ENCODE peak calls at places on chromosome 18, in seven cellular contexts. One of them, this sample, is unnamed.

GRCh38 chr18:79911871-79912270 is 39.6 kb downstream of the SLC66A2 start:
- DNase-seq in AG04450: no peak
- DNase-seq in fibroblast of the aortic adventitia: no peak
- DNase-seq in neural crest cell: no peak
- DNase-seq in osteocyte: peak; percentile 66
- DNase-seq in coronary artery: no peak
- DNase-seq in heart right ventricle: no peak
- DNase-seq in this sample: no peak

GRCh38 chr18:68916734-68917133 is 118.9 kb downstream of the CCDC102B start:
- DNase-seq in neural crest cell: no peak
- DNase-seq in coronary artery: no peak
- DNase-seq in osteocyte: no peak
- DNase-seq in heart right ventricle: no peak
- DNase-seq in AG04450: no peak
- DNase-seq in fibroblast of the aortic adventitia: no peak
- DNase-seq in this sample: no peak

GRCh38 chr18:3340682-3341097 is 78.8 kb downstream of the MYL12B start:
- DNase-seq in fibroblast of the aortic adventitia: no peak
- DNase-seq in heart right ventricle: no peak
- DNase-seq in neural crest cell: no peak
- DNase-seq in osteocyte: no peak
- DNase-seq in AG04450: no peak
- DNase-seq in coronary artery: no peak
- DNase-seq in this sample: no peak

GRCh38 chr18:4844320-4844719 is 352.7 kb downstream of the AKAIN1 start:
- DNase-seq in neural crest cell: no peak
- DNase-seq in AG04450: no peak
- DNase-seq in fibroblast of the aortic adventitia: no peak
- DNase-seq in osteocyte: no peak
- DNase-seq in coronary artery: no peak
- DNase-seq in heart right ventricle: no peak
- DNase-seq in this sample: no peak

GRCh38 chr18:80170395-80171094 is 61.5 kb downstream of the ADNP2 start:
- DNase-seq in coronary artery: no peak
- DNase-seq in osteocyte: no peak
- DNase-seq in heart right ventricle: no peak
- DNase-seq in neural crest cell: no peak
- DNase-seq in AG04450: no peak
- DNase-seq in fibroblast of the aortic adventitia: peak; percentile 29
- DNase-seq in this sample: no peak

GRCh38 chr18:3481696-3482210 is 31.8 kb downstream of the TGIF1 start:
- DNase-seq in neural crest cell: peak; percentile 29
- DNase-seq in AG04450: peak; percentile 13
- DNase-seq in osteocyte: no peak
- DNase-seq in coronary artery: no peak
- DNase-seq in fibroblast of the aortic adventitia: peak; percentile 52
- DNase-seq in heart right ventricle: no peak
- DNase-seq in this sample: no peak

GRCh38 chr18:3747176-3747973 is 297.4 kb downstream of the TGIF1 start:
- DNase-seq in coronary artery: no peak
- DNase-seq in fibroblast of the aortic adventitia: peak; percentile 97
- DNase-seq in osteocyte: no peak
- DNase-seq in AG04450: peak; percentile 3
- DNase-seq in heart right ventricle: no peak
- DNase-seq in neural crest cell: no peak
- DNase-seq in this sample: no peak

GRCh38 chr18:55557211-55557610 is 30.8 kb downstream of the TCF4 start:
- DNase-seq in fibroblast of the aortic adventitia: no peak
- DNase-seq in neural crest cell: no peak
- DNase-seq in osteocyte: no peak
- DNase-seq in coronary artery: no peak
- DNase-seq in heart right ventricle: no peak
- DNase-seq in AG04450: no peak
- DNase-seq in this sample: no peak

GRCh38 chr18:70659026-70659726 is 370.3 kb downstream of the SOCS6 start:
- DNase-seq in fibroblast of the aortic adventitia: peak; percentile 23
- DNase-seq in heart right ventricle: no peak
- DNase-seq in coronary artery: no peak
- DNase-seq in AG04450: peak; percentile 1
- DNase-seq in osteocyte: no peak
- DNase-seq in neural crest cell: no peak
- DNase-seq in this sample: no peak

GRCh38 chr18:21284540-21284939 is 42.5 kb downstream of the GREB1L start:
- DNase-seq in osteocyte: no peak
- DNase-seq in fibroblast of the aortic adventitia: no peak
- DNase-seq in AG04450: no peak
- DNase-seq in coronary artery: no peak
- DNase-seq in neural crest cell: no peak
- DNase-seq in heart right ventricle: no peak
- DNase-seq in this sample: no peak

GRCh38 chr18:79577451-79578395 is 101.9 kb upstream of the CTDP1 start:
- DNase-seq in coronary artery: peak; percentile 66
- DNase-seq in osteocyte: no peak
- DNase-seq in neural crest cell: no peak
- DNase-seq in fibroblast of the aortic adventitia: no peak
- DNase-seq in heart right ventricle: no peak
- DNase-seq in AG04450: no peak
- DNase-seq in this sample: no peak

DNA sequence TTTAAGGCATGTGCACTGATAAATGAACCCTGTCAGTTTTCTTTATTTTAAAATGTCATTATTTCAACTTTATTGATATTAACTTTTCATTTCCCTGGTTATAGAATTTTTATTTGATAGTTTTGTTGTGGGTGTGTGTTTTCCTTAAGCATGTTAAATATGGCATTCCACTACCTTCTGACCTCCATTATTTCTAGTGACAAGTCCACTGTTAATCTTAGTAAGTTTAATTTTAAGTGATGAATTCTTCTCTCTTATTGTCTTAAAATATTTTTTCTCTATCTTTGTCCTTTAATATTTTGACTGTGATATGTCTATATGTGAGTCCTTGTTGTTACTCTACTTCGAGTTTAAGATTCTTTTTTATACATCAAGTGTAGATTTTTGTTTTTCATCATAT is 685.7 kb downstream of the GALR1 start:
- DNase-seq in heart right ventricle: no peak
- DNase-seq in neural crest cell: no peak
- DNase-seq in AG04450: no peak
- DNase-seq in fibroblast of the aortic adventitia: no peak
- DNase-seq in coronary artery: no peak
- DNase-seq in osteocyte: no peak
- DNase-seq in this sample: no peak
- TF ChIP-seq CTCF in heart right ventricle: no peak
- TF ChIP-seq CTCF in neural crest cell: no peak
- TF ChIP-seq CTCF in AG04450: no peak
- TF ChIP-seq CTCF in fibroblast of the aortic adventitia: no peak
- TF ChIP-seq CTCF in coronary artery: no peak
- TF ChIP-seq CTCF in osteocyte: no peak
- TF ChIP-seq CTCF in this sample: no peak

DNA sequence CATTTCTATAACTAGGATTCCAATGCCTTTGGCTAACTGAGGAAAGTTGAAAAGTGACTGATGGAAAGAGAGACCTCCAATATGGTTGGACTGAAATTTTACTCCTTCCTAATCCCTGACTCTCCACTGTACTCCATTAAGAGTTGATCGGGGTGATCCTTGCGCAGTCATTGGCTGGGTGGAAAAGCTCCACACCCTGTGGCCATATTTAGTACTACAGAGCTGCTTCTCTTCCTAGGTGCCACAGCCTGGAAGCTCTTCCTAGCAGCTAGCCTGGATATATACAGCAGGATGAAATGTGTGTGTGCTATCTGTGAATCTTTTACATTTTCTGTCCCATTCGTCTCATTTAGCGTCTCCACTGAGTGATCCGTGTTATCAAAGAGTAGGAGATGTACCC is 71.2 kb downstream of the MEP1B start:
- DNase-seq in neural crest cell: no peak
- DNase-seq in heart right ventricle: no peak
- DNase-seq in AG04450: no peak
- DNase-seq in coronary artery: no peak
- DNase-seq in fibroblast of the aortic adventitia: no peak
- DNase-seq in osteocyte: no peak
- DNase-seq in this sample: no peak
- TF ChIP-seq CTCF in neural crest cell: peak; percentile 36
- TF ChIP-seq CTCF in heart right ventricle: no peak
- TF ChIP-seq CTCF in AG04450: peak; percentile 13
- TF ChIP-seq CTCF in coronary artery: no peak
- TF ChIP-seq CTCF in fibroblast of the aortic adventitia: no peak
- TF ChIP-seq CTCF in osteocyte: no peak
- TF ChIP-seq CTCF in this sample: no peak

DNA sequence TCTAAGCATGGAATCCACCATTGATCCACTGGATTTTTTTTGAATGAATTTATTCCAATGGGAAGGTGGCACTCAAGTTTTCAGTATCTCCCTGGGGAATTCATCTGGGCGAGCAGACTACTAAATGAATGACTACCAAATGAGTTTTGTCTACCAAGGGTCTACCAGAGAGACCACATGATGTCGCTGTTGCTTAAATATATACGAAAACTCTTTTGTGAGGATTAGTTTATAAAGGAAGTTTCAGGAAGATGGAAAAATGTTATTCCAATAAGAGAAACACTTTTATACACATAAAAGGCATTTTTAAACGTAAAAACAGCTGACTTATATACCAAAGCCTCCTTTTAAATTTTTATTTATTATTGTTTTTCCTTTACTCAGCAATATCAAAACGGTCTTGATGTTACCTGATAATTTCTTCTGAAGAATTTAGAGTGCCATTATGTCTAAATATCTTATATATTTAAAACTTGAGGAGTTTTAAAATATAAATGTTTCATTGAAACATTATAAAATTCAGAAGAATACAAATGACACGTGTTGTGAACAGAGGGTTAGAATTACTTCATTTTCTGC is 139.7 kb downstream of the HRH4 start:
- DNase-seq in fibroblast of the aortic adventitia: peak; percentile 77
- DNase-seq in osteocyte: no peak
- DNase-seq in heart right ventricle: no peak
- DNase-seq in coronary artery: no peak
- DNase-seq in neural crest cell: peak; percentile 43
- DNase-seq in AG04450: peak; percentile 10
- DNase-seq in this sample: no peak
- TF ChIP-seq CTCF in fibroblast of the aortic adventitia: peak; percentile 54
- TF ChIP-seq CTCF in osteocyte: peak; percentile 75
- TF ChIP-seq CTCF in heart right ventricle: peak; percentile 79
- TF ChIP-seq CTCF in coronary artery: peak; percentile 35
- TF ChIP-seq CTCF in neural crest cell: peak; percentile 83
- TF ChIP-seq CTCF in AG04450: peak; percentile 63
- TF ChIP-seq CTCF in this sample: no peak

GRCh38 chr18:48974304-48975220 is 23.8 kb upstream of the SMAD7 start:
- DNase-seq in fibroblast of the aortic adventitia: no peak
- DNase-seq in coronary artery: no peak
- DNase-seq in neural crest cell: no peak
- DNase-seq in osteocyte: no peak
- DNase-seq in heart right ventricle: peak; percentile 50
- DNase-seq in AG04450: no peak
- DNase-seq in this sample: no peak

GRCh38 chr18:48975221-48975816 is 24.6 kb upstream of the SMAD7 start:
- DNase-seq in heart right ventricle: peak; percentile 34
- DNase-seq in neural crest cell: no peak
- DNase-seq in fibroblast of the aortic adventitia: no peak
- DNase-seq in AG04450: no peak
- DNase-seq in osteocyte: no peak
- DNase-seq in coronary artery: no peak
- DNase-seq in this sample: no peak

GRCh38 chr18:48977914-48978313 is 27.1 kb upstream of the SMAD7 start:
- DNase-seq in neural crest cell: no peak
- DNase-seq in heart right ventricle: no peak
- DNase-seq in AG04450: no peak
- DNase-seq in osteocyte: no peak
- DNase-seq in fibroblast of the aortic adventitia: no peak
- DNase-seq in coronary artery: peak; percentile 64
- DNase-seq in this sample: no peak

GRCh38 chr18:48973731-48974130 is 23.0 kb upstream of the SMAD7 start:
- DNase-seq in osteocyte: no peak
- DNase-seq in neural crest cell: no peak
- DNase-seq in fibroblast of the aortic adventitia: no peak
- DNase-seq in AG04450: no peak
- DNase-seq in heart right ventricle: no peak
- DNase-seq in coronary artery: no peak
- DNase-seq in this sample: no peak

DNA sequence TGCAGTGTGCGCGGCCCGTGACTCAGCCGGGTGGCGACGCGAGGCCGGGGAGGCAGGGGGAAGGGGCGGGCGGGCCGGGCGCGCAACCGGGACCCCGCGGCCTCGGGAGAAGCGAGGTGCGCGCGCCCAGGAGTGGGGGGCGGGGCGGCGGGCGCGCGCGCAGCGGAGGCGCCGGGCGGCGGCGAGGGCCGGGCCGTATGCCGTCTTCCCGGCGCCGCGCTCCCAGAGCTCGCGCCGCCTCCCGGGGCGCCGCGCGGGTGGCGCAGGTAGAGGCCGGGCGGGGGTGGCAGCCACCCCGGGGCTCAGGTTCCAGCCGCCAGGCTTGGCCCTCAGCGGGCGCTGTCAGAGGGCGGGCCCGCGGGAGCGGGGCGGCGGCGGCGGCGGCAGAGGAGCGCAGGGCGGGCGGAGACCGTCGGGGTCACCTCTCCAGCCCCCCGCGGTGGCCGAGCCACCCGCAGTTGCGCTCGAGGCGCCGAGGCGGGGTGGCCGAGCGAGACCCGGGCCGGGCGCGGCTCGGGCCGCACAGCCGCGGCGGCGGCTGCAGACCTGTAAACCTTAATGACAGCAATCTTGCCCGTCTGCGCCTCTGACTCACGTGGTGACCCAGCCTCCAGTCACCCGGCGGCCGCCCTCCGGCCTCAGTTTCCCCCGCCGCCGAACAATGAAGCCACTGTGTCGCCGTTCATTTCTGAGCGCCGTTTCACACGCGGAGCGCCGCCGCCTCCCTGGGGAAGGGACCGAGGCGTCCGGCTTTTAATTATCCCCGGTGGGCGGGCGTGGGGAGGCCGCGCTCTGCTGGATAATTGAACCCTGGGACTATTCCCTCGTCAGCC is 25.3 kb upstream of the SMAD7 start:
- DNase-seq in AG04450: no peak
- DNase-seq in osteocyte: no peak
- DNase-seq in neural crest cell: peak; percentile 36
- DNase-seq in fibroblast of the aortic adventitia: peak; percentile 46
- DNase-seq in coronary artery: no peak
- DNase-seq in heart right ventricle: peak; percentile 57
- DNase-seq in this sample: peak; percentile 51
- TF ChIP-seq CTCF in AG04450: no peak
- TF ChIP-seq CTCF in osteocyte: no peak
- TF ChIP-seq CTCF in neural crest cell: no peak
- TF ChIP-seq CTCF in fibroblast of the aortic adventitia: no peak
- TF ChIP-seq CTCF in coronary artery: no peak
- TF ChIP-seq CTCF in heart right ventricle: no peak
- TF ChIP-seq CTCF in this sample: no peak

DNA sequence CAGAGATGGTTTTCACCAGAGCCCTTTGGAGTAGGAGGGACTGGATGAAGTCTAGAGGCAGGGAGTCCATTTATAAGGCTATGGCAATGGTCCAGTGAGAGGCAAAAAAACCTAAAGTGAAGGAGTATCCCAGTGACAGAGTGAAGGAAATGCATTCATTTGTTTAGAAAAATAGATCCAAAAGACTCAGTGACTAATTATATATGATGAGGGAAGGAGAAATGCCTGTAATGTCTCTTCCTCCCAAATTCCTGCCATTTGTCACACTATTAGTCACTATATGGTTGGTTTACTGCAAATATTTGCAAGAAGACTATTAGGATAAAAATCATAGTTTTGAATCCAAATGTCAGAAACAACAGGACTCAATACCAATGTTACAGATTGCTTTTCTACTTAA is 104.2 kb downstream of the ZNF521 start:
- DNase-seq in heart right ventricle: no peak
- DNase-seq in osteocyte: no peak
- DNase-seq in fibroblast of the aortic adventitia: peak; percentile 32
- DNase-seq in neural crest cell: no peak
- DNase-seq in AG04450: no peak
- DNase-seq in coronary artery: no peak
- DNase-seq in this sample: no peak
- TF ChIP-seq CTCF in heart right ventricle: no peak
- TF ChIP-seq CTCF in osteocyte: no peak
- TF ChIP-seq CTCF in fibroblast of the aortic adventitia: no peak
- TF ChIP-seq CTCF in neural crest cell: no peak
- TF ChIP-seq CTCF in AG04450: no peak
- TF ChIP-seq CTCF in coronary artery: no peak
- TF ChIP-seq CTCF in this sample: no peak